ENCODE peak calls at places on chromosomes 13 and 19, in eight cellular contexts. N is COR-L47; T is G401; J is nucleus accumbens; C is effector CD4-positive, alpha-beta T cell; S is fibroblast of lung; I is activated CD4-positive, alpha-beta T cell treated with anti-CD3 and anti-CD28 coated beads for 48 hours; F is globus pallidus. L is an unnamed sample.

GRCh38 chr13:86892330-86892729 is 778.8 kb upstream of the SLITRK5 start:
- DNase-seq in J (no peak), I (no peak), F (no peak), S (no peak), N (no peak), C (no peak), T (no peak), L (no peak)

GRCh38 chr19:13094771-13095392 is 7.8 kb downstream of the LYL1 start:
- DNase-seq in F (no peak), J (no peak), I (no peak), T (no peak), N (no peak), C (no peak), S (no peak), L (peak)

GRCh38 chr19:1106841-1107654 is 3.3 kb downstream of the GPX4 start:
- DNase-seq in F (no peak), C (no peak), T (no peak), S (peak), J (no peak), I (no peak), N (no peak), L (peak)

GRCh38 chr19:44607049-44607448 is 6.3 kb upstream of the IGSF23 start:
- DNase-seq in S (peak), I (no peak), T (no peak), F (no peak), N (no peak), C (no peak), J (no peak), L (no peak)

GRCh38 chr13:23428183-23428528 is 5.3 kb downstream of the SACS start:
- DNase-seq in F (no peak), J (no peak), S (peak), I (no peak), C (no peak), T (no peak), N (no peak), L (no peak)

GRCh38 chr19:44050740-44051653 is 839 bp upstream of the ZNF223 start:
- DNase-seq in J (no peak), N (peak), S (no peak), F (peak), C (no peak), I (peak), T (peak), L (no peak)

GRCh38 chr19:47540748-47541147 is 25.9 kb upstream of the NAPA start:
- DNase-seq in N (no peak), C (no peak), F (no peak), S (peak), J (no peak), T (no peak), I (no peak), L (no peak)

GRCh38 chr19:40165362-40165937 is 25.8 kb upstream of the MAP3K10 start:
- DNase-seq in N (peak), C (peak), S (peak), J (no peak), I (peak), T (peak), F (peak), L (peak)

GRCh38 chr13:42600943-42601342 is 27.0 kb downstream of the TNFSF11 start:
- DNase-seq in N (no peak), T (no peak), S (no peak), C (no peak), J (no peak), I (no peak), F (no peak), L (no peak)

GRCh38 chr19:18946918-18947317 is 5.9 kb upstream of the HOMER3 start:
- DNase-seq in T (peak), N (peak), F (no peak), I (no peak), C (no peak), S (no peak), J (no peak), L (no peak)

GRCh38 chr13:102680842-102681725 is 13.8 kb downstream of the METTL21C start:
- DNase-seq in C (no peak), S (peak), F (peak), T (no peak), N (no peak), I (no peak), J (no peak), L (peak)

GRCh38 chr19:14582894-14583340 is at the start of gene CLEC17A:
- DNase-seq in S (no peak), T (no peak), C (no peak), J (no peak), N (no peak), F (no peak), I (no peak), L (no peak)

GRCh38 chr13:29849071-29849541 is 1.3 kb downstream of the UBL3 start:
- DNase-seq in J (no peak), F (peak), C (no peak), S (peak), T (peak), N (no peak), I (peak), L (peak)

GRCh38 chr13:44421853-44422525 is 48.4 kb downstream of the SERP2 start:
- DNase-seq in I (no peak), F (no peak), S (no peak), T (no peak), N (no peak), J (no peak), C (no peak), L (no peak)

GRCh38 chr19:7856679-7857663 is 17.2 kb downstream of the PRR36 start:
- DNase-seq in J (no peak), I (no peak), S (no peak), N (no peak), T (no peak), C (no peak), F (no peak), L (no peak)

GRCh38 chr19:40612831-40613668 is 11.9 kb downstream of the LTBP4 start:
- DNase-seq in S (no peak), J (no peak), I (peak), F (no peak), T (no peak), C (peak), N (no peak), L (peak)

GRCh38 chr13:82088781-82089180 is 1747.9 kb upstream of the SPRY2 start:
- DNase-seq in F (no peak), I (no peak), C (no peak), T (no peak), J (no peak), S (peak), N (no peak), L (no peak)

GRCh38 chr13:99086149-99086868 is 108.4 kb upstream of the DOCK9 start:
- DNase-seq in F (peak), T (peak), S (peak), I (peak), N (peak), J (no peak), C (peak), L (peak)

GRCh38 chr13:45434556-45435371 is 16.6 kb upstream of the SLC25A30 start:
- DNase-seq in C (no peak), I (no peak), J (no peak), S (no peak), T (no peak), N (no peak), F (no peak), L (no peak)

GRCh38 chr19:30785728-30786127 is 413.5 kb downstream of the ZNF536 start:
- DNase-seq in N (no peak), T (no peak), F (no peak), I (no peak), C (no peak), J (no peak), S (no peak), L (no peak)

GRCh38 chr19:18063463-18063862 is 23.3 kb downstream of the IL12RB1 start:
- DNase-seq in J (no peak), S (no peak), T (peak), I (peak), N (no peak), F (no peak), C (no peak), L (peak)

GRCh38 chr19:16041571-16042386 is 34.5 kb upstream of the TPM4 start:
- DNase-seq in F (peak), I (peak), T (peak), C (peak), J (peak), N (peak), S (peak), L (peak)

GRCh38 chr13:20565120-20565736 is 1.7 kb upstream of the IFT88 start:
- DNase-seq in T (no peak), C (no peak), N (no peak), F (no peak), S (no peak), I (peak), J (no peak), L (no peak)

L was measured in CD4-positive, alpha-beta memory T cell.